ENCODE peak calls at places on chromosomes 16 and 17, in seven cellular contexts. J is NCI-H1105; S is head of caudate nucleus; Y is upper lobe of left lung; U is GM03348; K is central memory CD4-positive, alpha-beta T cell; L is stimulated activated CD4-positive, alpha-beta T cell treated with anti-CD3 and anti-CD28 coated beads, Interleukin-12 subunit alpha, Interleukin-12 subunit beta, amount 100 ng/mL, for 4 hours. M is an unnamed sample.

GRCh38 chr16:10750793-10751192 is 7.2 kb downstream of the NUBP1 start:
- DNase-seq in J (no peak), S (no peak), Y (no peak), U (no peak), K (no peak), L (no peak), M (no peak)

GRCh38 chr17:47210105-47210504 is 957 bp downstream of the MYL4 start:
- DNase-seq in J (no peak), S (no peak), Y (no peak), U (no peak), K (no peak), L (no peak), M (no peak)

GRCh38 chr16:75379911-75380847 is 53.1 kb downstream of the CFDP1 start:
- DNase-seq in J (no peak), S (no peak), Y (peak), U (no peak), K (peak), L (peak), M (no peak)

GRCh38 chr17:63622571-63623390 is 564 bp downstream of the MAP3K3 start:
- DNase-seq in J (peak), S (peak), Y (peak), U (peak), K (peak), L (peak), M (peak)

GRCh38 chr17:65794572-65794971 is 233.1 kb upstream of the AXIN2 start:
- DNase-seq in J (peak), S (no peak), Y (no peak), U (peak), K (no peak), L (no peak), M (no peak)

GRCh38 chr17:17724307-17724921 is 43.2 kb downstream of the RAI1 start:
- DNase-seq in J (no peak), S (no peak), Y (no peak), U (peak), K (no peak), L (peak), M (no peak)

GRCh38 chr17:7557825-7558543 is 566 bp upstream of the TNFSF13 start:
- DNase-seq in J (peak), S (peak), Y (peak), U (peak), K (no peak), L (no peak), M (peak)

GRCh38 chr17:41428591-41429326 is 4.4 kb upstream of the KRT37 start:
- DNase-seq in J (no peak), S (no peak), Y (no peak), U (no peak), K (no peak), L (no peak), M (no peak)

GRCh38 chr16:1324286-1324826 is 9.1 kb upstream of the BAIAP3 start:
- DNase-seq in J (no peak), S (no peak), Y (no peak), U (no peak), K (no peak), L (no peak), M (no peak)

GRCh38 chr17:42878123-42878880 is 22.3 kb upstream of the G6PC1 start:
- DNase-seq in J (no peak), S (no peak), Y (no peak), U (no peak), K (no peak), L (no peak), M (no peak)

GRCh38 chr17:66995944-66996343 is 31.4 kb downstream of the CACNG4 start:
- DNase-seq in J (no peak), S (no peak), Y (no peak), U (no peak), K (no peak), L (no peak), M (no peak)

GRCh38 chr17:82010575-82011525 is 11.8 kb downstream of the CENPX start:
- DNase-seq in J (no peak), S (no peak), Y (no peak), U (no peak), K (no peak), L (no peak), M (no peak)

GRCh38 chr17:16973760-16974540 is 2.0 kb upstream of the TNFRSF13B start:
- DNase-seq in J (no peak), S (no peak), Y (no peak), U (no peak), K (no peak), L (no peak), M (no peak)